ENCODE peak calls at places on chromosomes 2 and 18, in seven cellular contexts. Z is NCI-H69; X is Calu3; W is stimulated activated CD4-positive, alpha-beta T cell treated with anti-CD3 and anti-CD28 coated beads, Interleukin-2, amount 100 ng/mL, for 24 hours; T is cardiac muscle cell; M is Panc1; R is right cardiac atrium. L is an unnamed sample.

GRCh38 chr2:237213325-237214040 is 127.8 kb downstream of the COPS8 start:
- DNase-seq in Z (no peak), X (peak; percentile 22), W (no peak), T (no peak), M (no peak), R (peak; percentile 86), L (peak; percentile 69)

GRCh38 chr18:22432672-22433137 is 15.0 kb upstream of the CTAGE1 start:
- DNase-seq in Z (no peak), X (peak; percentile 78), W (no peak), T (no peak), M (no peak), R (peak; percentile 95), L (peak; percentile 86)

GRCh38 chr18:79229451-79229850 is 160.3 kb downstream of the ATP9B start:
- DNase-seq in Z (no peak), X (no peak), W (no peak), T (no peak), M (no peak), R (no peak), L (no peak)

GRCh38 chr2:24855703-24856102 is 62.5 kb downstream of the CENPO start:
- DNase-seq in Z (peak; percentile 75), X (no peak), W (no peak), T (no peak), M (no peak), R (peak; percentile 88), L (no peak)

GRCh38 chr2:144140896-144141295 is 379.0 kb downstream of the ZEB2 start:
- DNase-seq in Z (no peak), X (no peak), W (no peak), T (no peak), M (no peak), R (no peak), L (no peak)

GRCh38 chr2:27442282-27442980 is at the start of gene KRTCAP3:
- DNase-seq in Z (peak; percentile 84), X (peak; percentile 94), W (peak; percentile 31), T (peak; percentile 66), M (no peak), R (peak; percentile 59), L (peak; percentile 56)

GRCh38 chr2:181724662-181725061 is 44.3 kb upstream of the NEUROD1 start:
- DNase-seq in Z (no peak), X (no peak), W (no peak), T (no peak), M (no peak), R (no peak), L (no peak)

GRCh38 chr18:76486029-76486428 is 9.0 kb downstream of the ZNF516 start:
- DNase-seq in Z (peak; percentile 35), X (no peak), W (no peak), T (no peak), M (no peak), R (no peak), L (no peak)

GRCh38 chr2:38443021-38443541 is 66.0 kb upstream of the ATL2 start:
- DNase-seq in Z (no peak), X (peak; percentile 76), W (no peak), T (no peak), M (no peak), R (peak; percentile 66), L (peak; percentile 28)

GRCh38 chr2:141381946-141382345 is 748.9 kb downstream of the LRP1B start:
- DNase-seq in Z (no peak), X (no peak), W (no peak), T (no peak), M (no peak), R (no peak), L (no peak)

GRCh38 chr2:75698928-75699327 is 11.8 kb downstream of the GCFC2 start:
- DNase-seq in Z (no peak), X (no peak), W (no peak), T (no peak), M (no peak), R (no peak), L (no peak)

GRCh38 chr2:41900299-41900698 is 147.5 kb upstream of the PKDCC start:
- DNase-seq in Z (no peak), X (no peak), W (no peak), T (no peak), M (no peak), R (no peak), L (no peak)

GRCh38 chr2:232232915-232233314 is 145.6 kb upstream of the ALPP start:
- DNase-seq in Z (no peak), X (no peak), W (no peak), T (no peak), M (no peak), R (no peak), L (no peak)

GRCh38 chr18:74116628-74117554 is 30.7 kb downstream of the FBXO15 start:
- DNase-seq in Z (peak; percentile 74), X (peak; percentile 41), W (peak; percentile 20), T (peak; percentile 65), M (peak; percentile 18), R (no peak), L (no peak)

GRCh38 chr2:120344991-120345975 is 653 bp upstream of the INHBB start:
- DNase-seq in Z (peak; percentile 64), X (peak; percentile 19), W (peak; percentile 51), T (peak; percentile 40), M (no peak), R (peak; percentile 63), L (no peak)

GRCh38 chr2:9552491-9553178 is 3.0 kb downstream of the ADAM17 start:
- DNase-seq in Z (no peak), X (no peak), W (no peak), T (no peak), M (no peak), R (no peak), L (no peak)

GRCh38 chr2:173049732-173050314 is 25.8 kb upstream of the MAP3K20 start:
- DNase-seq in Z (peak; percentile 77), X (no peak), W (no peak), T (no peak), M (no peak), R (no peak), L (no peak)

GRCh38 chr2:217666338-217666737 is 336.5 kb downstream of the TNS1 start:
- DNase-seq in Z (no peak), X (no peak), W (no peak), T (no peak), M (no peak), R (no peak), L (no peak)

GRCh38 chr2:191885103-191885502 is 38.2 kb upstream of the CAVIN2 start:
- DNase-seq in Z (peak; percentile 74), X (no peak), W (no peak), T (no peak), M (no peak), R (no peak), L (no peak)

GRCh38 chr2:3282056-3282998 is 95.3 kb downstream of the EIPR1 start:
- DNase-seq in Z (peak; percentile 94), X (no peak), W (no peak), T (peak; percentile 29), M (no peak), R (peak; percentile 78), L (no peak)

GRCh38 chr2:42216712-42217111 is 47.6 kb downstream of the EML4 start:
- DNase-seq in Z (no peak), X (no peak), W (no peak), T (no peak), M (no peak), R (no peak), L (no peak)

GRCh38 chr18:44691148-44691925 is 10.6 kb downstream of the SETBP1 start:
- DNase-seq in Z (no peak), X (no peak), W (no peak), T (no peak), M (no peak), R (no peak), L (no peak)

GRCh38 chr2:27932396-27932795 is 41.9 kb downstream of the BABAM2 start:
- DNase-seq in Z (no peak), X (no peak), W (no peak), T (no peak), M (peak; percentile 53), R (no peak), L (no peak)

GRCh38 chr2:181886192-181886591 is 5.3 kb upstream of the ITPRID2 start:
- DNase-seq in Z (no peak), X (no peak), W (no peak), T (no peak), M (no peak), R (no peak), L (no peak)

L was measured in mucosa of gallbladder.